ENCODE peak calls at places on chromosomes 11 and 22, in five cellular contexts. G is bronchial epithelial cell, M is lung, I is heart left ventricle, U is lower leg skin. X is an unnamed sample.

GRCh38 chr11:1205987-1206331 is 16.9 kb upstream of the MUC5B start:
- DNase-seq in I (no peak), G (no peak), M (no peak), U (peak), X (peak)

GRCh38 chr11:60925685-60926267 is 1.5 kb downstream of the TMEM132A start:
- DNase-seq in M (no peak), I (no peak), U (no peak), G (peak), X (no peak)

GRCh38 chr11:103681855-103682254 is 354.6 kb upstream of the DDI1 start:
- DNase-seq in G (no peak), M (no peak), U (no peak), I (no peak), X (no peak)

GRCh38 chr11:91800208-91800914 is 424.3 kb upstream of the FAT3 start:
- DNase-seq in I (peak), U (no peak), G (no peak), M (no peak), X (no peak)

GRCh38 chr11:85748455-85748891 is 62.5 kb downstream of the SYTL2 start:
- DNase-seq in I (no peak), U (no peak), M (no peak), G (peak), X (no peak)

GRCh38 chr22:24727218-24727851 is 47.2 kb downstream of the PIWIL3 start:
- DNase-seq in M (no peak), G (peak), U (no peak), I (no peak), X (no peak)

GRCh38 chr11:106694501-106694900 is 323.8 kb downstream of the GUCY1A2 start:
- DNase-seq in I (no peak), U (no peak), G (no peak), M (no peak), X (no peak)

GRCh38 chr11:21927628-21928027 is 265.3 kb upstream of the ANO5 start:
- DNase-seq in M (no peak), U (no peak), G (no peak), I (no peak), X (no peak)

GRCh38 chr11:120929090-120929489 is 94.8 kb upstream of the TBCEL start:
- DNase-seq in I (no peak), M (no peak), U (no peak), G (no peak), X (no peak)

GRCh38 chr22:42937164-42937854 is 77.6 kb downstream of the PACSIN2 start:
- DNase-seq in M (peak), I (no peak), U (peak), G (peak), X (no peak)

GRCh38 chr22:37274380-37274862 is 7.9 kb upstream of the CYTH4 start:
- DNase-seq in G (no peak), I (peak), U (peak), M (no peak), X (peak)

GRCh38 chr22:46635756-46636155 is 15.6 kb downstream of the GRAMD4 start:
- DNase-seq in I (peak), U (no peak), M (no peak), G (no peak), X (no peak)

GRCh38 chr22:48096846-48097665 is 1334.6 kb downstream of the TBC1D22A start:
- DNase-seq in G (no peak), U (peak), I (no peak), M (no peak), X (no peak)

GRCh38 chr22:49826603-49827306 is 918 bp downstream of the BRD1 start:
- DNase-seq in G (peak), U (peak), I (peak), M (no peak), X (peak)

GRCh38 chr22:36741204-36741793 is 34.6 kb downstream of the IFT27 start:
- DNase-seq in M (no peak), I (no peak), G (peak), U (peak), X (no peak)

GRCh38 chr11:6233984-6234313 is 487 bp downstream of the FHIP1B start:
- DNase-seq in M (no peak), I (no peak), G (no peak), U (no peak), X (peak)

GRCh38 chr11:105738972-105739574 is 129.2 kb downstream of the GRIA4 start:
- DNase-seq in M (no peak), G (no peak), U (no peak), I (no peak), X (no peak)

GRCh38 chr22:29690481-29690880 is 29.3 kb upstream of the CABP7 start:
- DNase-seq in M (no peak), U (no peak), G (no peak), I (peak), X (no peak)

GRCh38 chr11:76206077-76206326 is 300 bp downstream of the WNT11 start:
- DNase-seq in U (no peak), G (no peak), M (no peak), I (no peak), X (no peak)
- H3K4me3 ChIP-seq in U (peak), G (peak), M (no peak), I (peak), X (peak)

GRCh38 chr11:121930004-121930965 is 185.7 kb downstream of the BLID start:
- DNase-seq in I (no peak), U (no peak), M (no peak), G (no peak), X (no peak)
- H3K4me3 ChIP-seq in I (peak), U (no peak), M (no peak), G (no peak), X (peak)

GRCh38 chr22:38753894-38754246 is 1.9 kb downstream of the SUN2 start:
- DNase-seq in U (no peak), G (no peak), I (no peak), M (no peak), X (no peak)
- H3K4me3 ChIP-seq in U (no peak), G (no peak), I (peak), M (no peak), X (peak)

DNA sequence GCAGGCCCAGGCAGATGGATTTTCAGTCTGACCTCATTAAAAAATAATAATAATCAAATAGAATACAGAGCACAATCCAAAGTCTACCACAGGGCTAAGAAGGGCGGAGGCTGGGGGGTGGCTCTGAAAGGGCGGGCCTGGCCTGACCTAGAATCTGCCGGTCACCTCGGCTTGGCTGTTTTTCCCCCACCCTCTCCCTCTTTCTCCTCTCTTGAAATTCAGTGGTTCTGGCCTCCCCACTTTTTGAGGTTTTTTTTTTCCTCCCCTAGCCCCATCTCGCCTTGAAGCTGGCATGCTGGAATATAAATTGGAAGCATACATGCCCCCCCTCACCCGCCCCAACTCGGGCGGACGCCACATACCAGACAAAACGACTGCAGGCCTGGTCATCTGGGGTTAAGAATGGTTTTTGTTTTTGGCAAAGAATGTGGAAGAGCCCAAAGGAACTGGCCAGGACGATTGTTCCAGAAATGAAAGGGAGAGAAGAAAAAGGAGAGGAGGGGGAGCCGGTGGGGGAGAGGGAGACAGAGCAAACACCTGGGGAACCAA is 25.1 kb downstream of the MN1 start:
- DNase-seq in G (no peak), U (no peak), I (no peak), M (no peak), X (peak)
- H3K4me3 ChIP-seq in G (no peak), U (no peak), I (no peak), M (no peak), X (no peak)

DNA sequence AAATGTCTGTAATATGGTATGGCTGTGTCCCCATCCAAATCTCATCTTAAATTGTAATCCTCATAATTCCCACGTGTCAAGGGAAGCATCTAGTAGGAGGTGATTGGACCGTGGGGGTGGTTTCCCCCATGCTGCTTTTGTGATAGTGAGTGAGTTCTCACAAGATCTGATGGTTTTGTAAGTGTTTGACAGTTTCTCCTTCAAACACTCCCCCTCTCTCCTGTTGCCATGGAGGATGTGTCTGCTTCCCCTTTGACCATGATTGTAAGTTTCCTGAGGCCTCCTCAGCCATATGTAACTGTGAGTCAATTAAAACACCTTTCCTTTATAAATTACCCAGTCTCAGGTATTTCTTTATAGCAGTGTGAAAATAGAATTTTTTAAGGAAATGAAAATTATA is 31.1 kb upstream of the CD44 start:
- DNase-seq in I (no peak), M (no peak), G (no peak), U (no peak), X (no peak)
- H3K4me3 ChIP-seq in I (no peak), M (no peak), G (no peak), U (no peak), X (no peak)

GRCh38 chr11:126823271-126823670 is 177.3 kb downstream of the KIRREL3 start:
- DNase-seq in M (no peak), I (no peak), U (no peak), G (no peak), X (no peak)

GRCh38 chr11:126821832-126822231 is 178.7 kb downstream of the KIRREL3 start:
- DNase-seq in M (no peak), I (no peak), G (no peak), U (no peak), X (no peak)

GRCh38 chr11:126829716-126830115 is 170.9 kb downstream of the KIRREL3 start:
- DNase-seq in M (no peak), I (no peak), U (no peak), G (no peak), X (no peak)

DNA sequence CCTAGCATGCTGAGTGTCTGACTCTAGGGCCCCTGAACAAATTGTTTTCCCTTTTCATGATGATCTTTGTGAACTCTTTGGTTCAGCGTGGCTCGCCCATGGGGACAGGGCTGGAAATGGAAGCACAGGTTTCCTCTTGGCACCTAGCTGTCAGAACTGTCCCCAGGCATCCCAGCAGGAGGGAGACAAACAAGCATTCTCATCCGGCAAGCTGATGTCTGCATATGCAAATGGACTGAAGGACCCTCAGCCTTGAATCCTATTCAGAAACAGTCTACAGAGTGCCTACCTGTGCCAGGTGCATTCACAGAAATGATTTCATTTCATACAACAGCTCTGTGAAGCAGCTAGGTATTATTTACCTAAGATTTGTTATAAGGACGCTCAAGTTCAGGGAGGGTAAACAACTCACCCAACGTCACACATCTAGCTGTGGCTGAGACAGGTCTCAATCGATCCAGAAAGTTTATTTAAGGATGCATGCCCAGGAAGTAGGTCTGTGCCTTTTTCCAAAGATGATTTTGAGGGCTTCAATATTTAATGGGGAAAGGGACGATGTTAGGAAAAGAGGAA is 176.4 kb downstream of the KIRREL3 start:
- DNase-seq in I (no peak), G (no peak), U (no peak), M (peak), X (no peak)
- H3K4me3 ChIP-seq in I (no peak), G (no peak), U (no peak), M (no peak), X (no peak)